ENCODE peak calls at places on chromosomes 13 and 19, in seven cellular contexts. One of them, this sample, is unnamed.
A peak's percentile ranks its signal among the peaks of the same experiment; 100 is the strongest.

GRCh38 chr13:86870388-86870966 is 800.7 kb upstream of the SLITRK5 start:
- DNase-seq in effector CD4-positive, alpha-beta T cell: no peak
- DNase-seq in activated T-cell treated with anti-CD3 and anti-CD28 coated beads for 24 hours: no peak
- DNase-seq in thoracic aorta: no peak
- DNase-seq in GOT3: no peak
- DNase-seq in stimulated activated CD8-positive, alpha-beta memory T cell treated with anti-CD3 and anti-CD28 coated beads, Interleukin-15, amount 100 ng/mL, for 4 hours: no peak
- DNase-seq in neuronal stem cell: no peak
- DNase-seq in this sample: no peak

GRCh38 chr19:771332-771785 is 20.4 kb downstream of the MISP start:
- DNase-seq in effector CD4-positive, alpha-beta T cell: no peak
- DNase-seq in activated T-cell treated with anti-CD3 and anti-CD28 coated beads for 24 hours: no peak
- DNase-seq in thoracic aorta: no peak
- DNase-seq in GOT3: no peak
- DNase-seq in stimulated activated CD8-positive, alpha-beta memory T cell treated with anti-CD3 and anti-CD28 coated beads, Interleukin-15, amount 100 ng/mL, for 4 hours: no peak
- DNase-seq in neuronal stem cell: no peak
- DNase-seq in this sample: no peak

GRCh38 chr19:19259741-19260140 is 13.4 kb downstream of the TM6SF2 start:
- DNase-seq in effector CD4-positive, alpha-beta T cell: no peak
- DNase-seq in activated T-cell treated with anti-CD3 and anti-CD28 coated beads for 24 hours: no peak
- DNase-seq in thoracic aorta: no peak
- DNase-seq in GOT3: no peak
- DNase-seq in stimulated activated CD8-positive, alpha-beta memory T cell treated with anti-CD3 and anti-CD28 coated beads, Interleukin-15, amount 100 ng/mL, for 4 hours: no peak
- DNase-seq in neuronal stem cell: no peak
- DNase-seq in this sample: no peak

GRCh38 chr13:33284016-33284415 is 1.5 kb downstream of the STARD13 start:
- DNase-seq in effector CD4-positive, alpha-beta T cell: no peak
- DNase-seq in activated T-cell treated with anti-CD3 and anti-CD28 coated beads for 24 hours: no peak
- DNase-seq in thoracic aorta: no peak
- DNase-seq in GOT3: no peak
- DNase-seq in stimulated activated CD8-positive, alpha-beta memory T cell treated with anti-CD3 and anti-CD28 coated beads, Interleukin-15, amount 100 ng/mL, for 4 hours: no peak
- DNase-seq in neuronal stem cell: no peak
- DNase-seq in this sample: no peak

GRCh38 chr13:42548731-42549554 is 25.0 kb upstream of the TNFSF11 start:
- DNase-seq in effector CD4-positive, alpha-beta T cell: no peak
- DNase-seq in activated T-cell treated with anti-CD3 and anti-CD28 coated beads for 24 hours: no peak
- DNase-seq in thoracic aorta: no peak
- DNase-seq in GOT3: no peak
- DNase-seq in stimulated activated CD8-positive, alpha-beta memory T cell treated with anti-CD3 and anti-CD28 coated beads, Interleukin-15, amount 100 ng/mL, for 4 hours: no peak
- DNase-seq in neuronal stem cell: no peak
- DNase-seq in this sample: peak; percentile 64

GRCh38 chr13:98203641-98204326 is 26.7 kb upstream of the RNF113B start:
- DNase-seq in effector CD4-positive, alpha-beta T cell: no peak
- DNase-seq in activated T-cell treated with anti-CD3 and anti-CD28 coated beads for 24 hours: no peak
- DNase-seq in thoracic aorta: no peak
- DNase-seq in GOT3: no peak
- DNase-seq in stimulated activated CD8-positive, alpha-beta memory T cell treated with anti-CD3 and anti-CD28 coated beads, Interleukin-15, amount 100 ng/mL, for 4 hours: no peak
- DNase-seq in neuronal stem cell: no peak
- DNase-seq in this sample: no peak

GRCh38 chr13:59391696-59392095 is 772.0 kb downstream of the DIAPH3 start:
- DNase-seq in effector CD4-positive, alpha-beta T cell: peak; percentile 33
- DNase-seq in activated T-cell treated with anti-CD3 and anti-CD28 coated beads for 24 hours: peak; percentile 35
- DNase-seq in thoracic aorta: no peak
- DNase-seq in GOT3: no peak
- DNase-seq in stimulated activated CD8-positive, alpha-beta memory T cell treated with anti-CD3 and anti-CD28 coated beads, Interleukin-15, amount 100 ng/mL, for 4 hours: no peak
- DNase-seq in neuronal stem cell: peak; percentile 40
- DNase-seq in this sample: peak; percentile 14

GRCh38 chr13:44541601-44542000 is 34.5 kb downstream of the TSC22D1 start:
- DNase-seq in effector CD4-positive, alpha-beta T cell: no peak
- DNase-seq in activated T-cell treated with anti-CD3 and anti-CD28 coated beads for 24 hours: no peak
- DNase-seq in thoracic aorta: no peak
- DNase-seq in GOT3: no peak
- DNase-seq in stimulated activated CD8-positive, alpha-beta memory T cell treated with anti-CD3 and anti-CD28 coated beads, Interleukin-15, amount 100 ng/mL, for 4 hours: no peak
- DNase-seq in neuronal stem cell: no peak
- DNase-seq in this sample: no peak

GRCh38 chr19:58562126-58563033 is 4.0 kb upstream of the UBE2M start:
- DNase-seq in effector CD4-positive, alpha-beta T cell: no peak
- DNase-seq in activated T-cell treated with anti-CD3 and anti-CD28 coated beads for 24 hours: no peak
- DNase-seq in thoracic aorta: no peak
- DNase-seq in GOT3: no peak
- DNase-seq in stimulated activated CD8-positive, alpha-beta memory T cell treated with anti-CD3 and anti-CD28 coated beads, Interleukin-15, amount 100 ng/mL, for 4 hours: no peak
- DNase-seq in neuronal stem cell: no peak
- DNase-seq in this sample: no peak

GRCh38 chr19:28905996-28906395 is 307.0 kb downstream of the UQCRFS1 start:
- DNase-seq in effector CD4-positive, alpha-beta T cell: no peak
- DNase-seq in activated T-cell treated with anti-CD3 and anti-CD28 coated beads for 24 hours: no peak
- DNase-seq in thoracic aorta: no peak
- DNase-seq in GOT3: no peak
- DNase-seq in stimulated activated CD8-positive, alpha-beta memory T cell treated with anti-CD3 and anti-CD28 coated beads, Interleukin-15, amount 100 ng/mL, for 4 hours: no peak
- DNase-seq in neuronal stem cell: no peak
- DNase-seq in this sample: no peak

GRCh38 chr13:73767747-73768315 is 366.4 kb downstream of the KLF12 start:
- DNase-seq in effector CD4-positive, alpha-beta T cell: peak; percentile 14
- DNase-seq in activated T-cell treated with anti-CD3 and anti-CD28 coated beads for 24 hours: no peak
- DNase-seq in thoracic aorta: no peak
- DNase-seq in GOT3: no peak
- DNase-seq in stimulated activated CD8-positive, alpha-beta memory T cell treated with anti-CD3 and anti-CD28 coated beads, Interleukin-15, amount 100 ng/mL, for 4 hours: no peak
- DNase-seq in neuronal stem cell: no peak
- DNase-seq in this sample: no peak

GRCh38 chr13:110405597-110406450 is 98.7 kb downstream of the COL4A2 start:
- DNase-seq in effector CD4-positive, alpha-beta T cell: no peak
- DNase-seq in activated T-cell treated with anti-CD3 and anti-CD28 coated beads for 24 hours: no peak
- DNase-seq in thoracic aorta: no peak
- DNase-seq in GOT3: no peak
- DNase-seq in stimulated activated CD8-positive, alpha-beta memory T cell treated with anti-CD3 and anti-CD28 coated beads, Interleukin-15, amount 100 ng/mL, for 4 hours: no peak
- DNase-seq in neuronal stem cell: no peak
- DNase-seq in this sample: no peak

GRCh38 chr19:55830656-55831055 is 1.1 kb downstream of the NLRP11 start:
- DNase-seq in effector CD4-positive, alpha-beta T cell: no peak
- DNase-seq in activated T-cell treated with anti-CD3 and anti-CD28 coated beads for 24 hours: no peak
- DNase-seq in thoracic aorta: no peak
- DNase-seq in GOT3: no peak
- DNase-seq in stimulated activated CD8-positive, alpha-beta memory T cell treated with anti-CD3 and anti-CD28 coated beads, Interleukin-15, amount 100 ng/mL, for 4 hours: no peak
- DNase-seq in neuronal stem cell: no peak
- DNase-seq in this sample: no peak

GRCh38 chr19:47155141-47155540 is 24.5 kb downstream of the SAE1 start:
- DNase-seq in effector CD4-positive, alpha-beta T cell: no peak
- DNase-seq in activated T-cell treated with anti-CD3 and anti-CD28 coated beads for 24 hours: no peak
- DNase-seq in thoracic aorta: no peak
- DNase-seq in GOT3: no peak
- DNase-seq in stimulated activated CD8-positive, alpha-beta memory T cell treated with anti-CD3 and anti-CD28 coated beads, Interleukin-15, amount 100 ng/mL, for 4 hours: no peak
- DNase-seq in neuronal stem cell: no peak
- DNase-seq in this sample: no peak

GRCh38 chr19:2575734-2576481 is 100.0 kb downstream of the GADD45B start:
- DNase-seq in effector CD4-positive, alpha-beta T cell: no peak
- DNase-seq in activated T-cell treated with anti-CD3 and anti-CD28 coated beads for 24 hours: no peak
- DNase-seq in thoracic aorta: peak; percentile 70
- DNase-seq in GOT3: peak; percentile 67
- DNase-seq in stimulated activated CD8-positive, alpha-beta memory T cell treated with anti-CD3 and anti-CD28 coated beads, Interleukin-15, amount 100 ng/mL, for 4 hours: no peak
- DNase-seq in neuronal stem cell: no peak
- DNase-seq in this sample: no peak

GRCh38 chr19:51439021-51439465 is 19.2 kb downstream of the SIGLEC8 start:
- DNase-seq in effector CD4-positive, alpha-beta T cell: no peak
- DNase-seq in activated T-cell treated with anti-CD3 and anti-CD28 coated beads for 24 hours: no peak
- DNase-seq in thoracic aorta: no peak
- DNase-seq in GOT3: no peak
- DNase-seq in stimulated activated CD8-positive, alpha-beta memory T cell treated with anti-CD3 and anti-CD28 coated beads, Interleukin-15, amount 100 ng/mL, for 4 hours: no peak
- DNase-seq in neuronal stem cell: no peak
- DNase-seq in this sample: no peak

GRCh38 chr13:59034198-59034597 is 1129.5 kb downstream of the DIAPH3 start:
- DNase-seq in effector CD4-positive, alpha-beta T cell: no peak
- DNase-seq in activated T-cell treated with anti-CD3 and anti-CD28 coated beads for 24 hours: no peak
- DNase-seq in thoracic aorta: no peak
- DNase-seq in GOT3: no peak
- DNase-seq in stimulated activated CD8-positive, alpha-beta memory T cell treated with anti-CD3 and anti-CD28 coated beads, Interleukin-15, amount 100 ng/mL, for 4 hours: no peak
- DNase-seq in neuronal stem cell: peak; percentile 6
- DNase-seq in this sample: no peak

GRCh38 chr13:108985166-108985565 is 355.8 kb downstream of the MYO16 start:
- DNase-seq in effector CD4-positive, alpha-beta T cell: no peak
- DNase-seq in activated T-cell treated with anti-CD3 and anti-CD28 coated beads for 24 hours: no peak
- DNase-seq in thoracic aorta: no peak
- DNase-seq in GOT3: no peak
- DNase-seq in stimulated activated CD8-positive, alpha-beta memory T cell treated with anti-CD3 and anti-CD28 coated beads, Interleukin-15, amount 100 ng/mL, for 4 hours: no peak
- DNase-seq in neuronal stem cell: no peak
- DNase-seq in this sample: no peak

GRCh38 chr13:56907766-56908165 is 233.0 kb upstream of the PRR20A start:
- DNase-seq in effector CD4-positive, alpha-beta T cell: no peak
- DNase-seq in activated T-cell treated with anti-CD3 and anti-CD28 coated beads for 24 hours: no peak
- DNase-seq in thoracic aorta: no peak
- DNase-seq in GOT3: no peak
- DNase-seq in stimulated activated CD8-positive, alpha-beta memory T cell treated with anti-CD3 and anti-CD28 coated beads, Interleukin-15, amount 100 ng/mL, for 4 hours: no peak
- DNase-seq in neuronal stem cell: no peak
- DNase-seq in this sample: no peak

GRCh38 chr19:41533691-41534090 is 42.3 kb upstream of the CEACAM21 start:
- DNase-seq in effector CD4-positive, alpha-beta T cell: no peak
- DNase-seq in activated T-cell treated with anti-CD3 and anti-CD28 coated beads for 24 hours: no peak
- DNase-seq in thoracic aorta: no peak
- DNase-seq in GOT3: no peak
- DNase-seq in stimulated activated CD8-positive, alpha-beta memory T cell treated with anti-CD3 and anti-CD28 coated beads, Interleukin-15, amount 100 ng/mL, for 4 hours: no peak
- DNase-seq in neuronal stem cell: no peak
- DNase-seq in this sample: no peak

GRCh38 chr13:52615817-52616216 is 26.4 kb upstream of the HNRNPA1L2 start:
- DNase-seq in effector CD4-positive, alpha-beta T cell: no peak
- DNase-seq in activated T-cell treated with anti-CD3 and anti-CD28 coated beads for 24 hours: no peak
- DNase-seq in thoracic aorta: no peak
- DNase-seq in GOT3: no peak
- DNase-seq in stimulated activated CD8-positive, alpha-beta memory T cell treated with anti-CD3 and anti-CD28 coated beads, Interleukin-15, amount 100 ng/mL, for 4 hours: no peak
- DNase-seq in neuronal stem cell: no peak
- DNase-seq in this sample: no peak

GRCh38 chr19:41945135-41945766 is 13.9 kb downstream of the RABAC1 start:
- DNase-seq in effector CD4-positive, alpha-beta T cell: peak; percentile 90
- DNase-seq in activated T-cell treated with anti-CD3 and anti-CD28 coated beads for 24 hours: peak; percentile 86
- DNase-seq in thoracic aorta: no peak
- DNase-seq in GOT3: no peak
- DNase-seq in stimulated activated CD8-positive, alpha-beta memory T cell treated with anti-CD3 and anti-CD28 coated beads, Interleukin-15, amount 100 ng/mL, for 4 hours: peak; percentile 79
- DNase-seq in neuronal stem cell: no peak
- DNase-seq in this sample: no peak

GRCh38 chr19:31553844-31554215 is 204.6 kb upstream of the TSHZ3 start:
- DNase-seq in effector CD4-positive, alpha-beta T cell: no peak
- DNase-seq in activated T-cell treated with anti-CD3 and anti-CD28 coated beads for 24 hours: no peak
- DNase-seq in thoracic aorta: no peak
- DNase-seq in GOT3: no peak
- DNase-seq in stimulated activated CD8-positive, alpha-beta memory T cell treated with anti-CD3 and anti-CD28 coated beads, Interleukin-15, amount 100 ng/mL, for 4 hours: no peak
- DNase-seq in neuronal stem cell: no peak
- DNase-seq in this sample: no peak

GRCh38 chr13:28476919-28477708 is 17.8 kb downstream of the FLT1 start:
- DNase-seq in effector CD4-positive, alpha-beta T cell: no peak
- DNase-seq in activated T-cell treated with anti-CD3 and anti-CD28 coated beads for 24 hours: no peak
- DNase-seq in thoracic aorta: no peak
- DNase-seq in GOT3: no peak
- DNase-seq in stimulated activated CD8-positive, alpha-beta memory T cell treated with anti-CD3 and anti-CD28 coated beads, Interleukin-15, amount 100 ng/mL, for 4 hours: no peak
- DNase-seq in neuronal stem cell: no peak
- DNase-seq in this sample: no peak

GRCh38 chr19:51467864-51468544 is 9.8 kb upstream of the SIGLEC8 start:
- DNase-seq in effector CD4-positive, alpha-beta T cell: no peak
- DNase-seq in activated T-cell treated with anti-CD3 and anti-CD28 coated beads for 24 hours: no peak
- DNase-seq in thoracic aorta: no peak
- DNase-seq in GOT3: no peak
- DNase-seq in stimulated activated CD8-positive, alpha-beta memory T cell treated with anti-CD3 and anti-CD28 coated beads, Interleukin-15, amount 100 ng/mL, for 4 hours: no peak
- DNase-seq in neuronal stem cell: no peak
- DNase-seq in this sample: no peak

GRCh38 chr13:66528139-66528538 is 702.0 kb downstream of the PCDH9 start:
- DNase-seq in effector CD4-positive, alpha-beta T cell: no peak
- DNase-seq in activated T-cell treated with anti-CD3 and anti-CD28 coated beads for 24 hours: no peak
- DNase-seq in thoracic aorta: no peak
- DNase-seq in GOT3: no peak
- DNase-seq in stimulated activated CD8-positive, alpha-beta memory T cell treated with anti-CD3 and anti-CD28 coated beads, Interleukin-15, amount 100 ng/mL, for 4 hours: no peak
- DNase-seq in neuronal stem cell: no peak
- DNase-seq in this sample: no peak

GRCh38 chr19:24086974-24087595 is at the start of gene ZNF254:
- DNase-seq in effector CD4-positive, alpha-beta T cell: peak; percentile 56
- DNase-seq in activated T-cell treated with anti-CD3 and anti-CD28 coated beads for 24 hours: peak; percentile 78
- DNase-seq in thoracic aorta: peak; percentile 86
- DNase-seq in GOT3: peak; percentile 13
- DNase-seq in stimulated activated CD8-positive, alpha-beta memory T cell treated with anti-CD3 and anti-CD28 coated beads, Interleukin-15, amount 100 ng/mL, for 4 hours: peak; percentile 45
- DNase-seq in neuronal stem cell: peak; percentile 94
- DNase-seq in this sample: peak; percentile 95

GRCh38 chr13:50742353-50742752 is 101.1 kb downstream of the DLEU7 start:
- DNase-seq in effector CD4-positive, alpha-beta T cell: no peak
- DNase-seq in activated T-cell treated with anti-CD3 and anti-CD28 coated beads for 24 hours: no peak
- DNase-seq in thoracic aorta: no peak
- DNase-seq in GOT3: no peak
- DNase-seq in stimulated activated CD8-positive, alpha-beta memory T cell treated with anti-CD3 and anti-CD28 coated beads, Interleukin-15, amount 100 ng/mL, for 4 hours: no peak
- DNase-seq in neuronal stem cell: no peak
- DNase-seq in this sample: no peak

GRCh38 chr13:21008026-21008425 is 53.4 kb downstream of the LATS2 start:
- DNase-seq in effector CD4-positive, alpha-beta T cell: no peak
- DNase-seq in activated T-cell treated with anti-CD3 and anti-CD28 coated beads for 24 hours: no peak
- DNase-seq in thoracic aorta: no peak
- DNase-seq in GOT3: no peak
- DNase-seq in stimulated activated CD8-positive, alpha-beta memory T cell treated with anti-CD3 and anti-CD28 coated beads, Interleukin-15, amount 100 ng/mL, for 4 hours: no peak
- DNase-seq in neuronal stem cell: no peak
- DNase-seq in this sample: no peak

GRCh38 chr13:80363890-80364503 is 23.1 kb upstream of the SPRY2 start:
- DNase-seq in effector CD4-positive, alpha-beta T cell: no peak
- DNase-seq in activated T-cell treated with anti-CD3 and anti-CD28 coated beads for 24 hours: no peak
- DNase-seq in thoracic aorta: no peak
- DNase-seq in GOT3: no peak
- DNase-seq in stimulated activated CD8-positive, alpha-beta memory T cell treated with anti-CD3 and anti-CD28 coated beads, Interleukin-15, amount 100 ng/mL, for 4 hours: no peak
- DNase-seq in neuronal stem cell: no peak
- DNase-seq in this sample: no peak

GRCh38 chr13:50203256-50204083 is 188.2 kb downstream of the KCNRG start:
- DNase-seq in effector CD4-positive, alpha-beta T cell: no peak
- DNase-seq in activated T-cell treated with anti-CD3 and anti-CD28 coated beads for 24 hours: no peak
- DNase-seq in thoracic aorta: no peak
- DNase-seq in GOT3: no peak
- DNase-seq in stimulated activated CD8-positive, alpha-beta memory T cell treated with anti-CD3 and anti-CD28 coated beads, Interleukin-15, amount 100 ng/mL, for 4 hours: no peak
- DNase-seq in neuronal stem cell: no peak
- DNase-seq in this sample: no peak

GRCh38 chr13:78478183-78478582 is 125.2 kb downstream of the POU4F1 start:
- DNase-seq in effector CD4-positive, alpha-beta T cell: no peak
- DNase-seq in activated T-cell treated with anti-CD3 and anti-CD28 coated beads for 24 hours: no peak
- DNase-seq in thoracic aorta: no peak
- DNase-seq in GOT3: no peak
- DNase-seq in stimulated activated CD8-positive, alpha-beta memory T cell treated with anti-CD3 and anti-CD28 coated beads, Interleukin-15, amount 100 ng/mL, for 4 hours: no peak
- DNase-seq in neuronal stem cell: no peak
- DNase-seq in this sample: no peak

GRCh38 chr19:43642531-43642930 is 2.9 kb upstream of the CADM4 start:
- DNase-seq in effector CD4-positive, alpha-beta T cell: no peak
- DNase-seq in activated T-cell treated with anti-CD3 and anti-CD28 coated beads for 24 hours: no peak
- DNase-seq in thoracic aorta: no peak
- DNase-seq in GOT3: no peak
- DNase-seq in stimulated activated CD8-positive, alpha-beta memory T cell treated with anti-CD3 and anti-CD28 coated beads, Interleukin-15, amount 100 ng/mL, for 4 hours: no peak
- DNase-seq in neuronal stem cell: no peak
- DNase-seq in this sample: no peak

GRCh38 chr19:5683177-5683886 is 2.5 kb downstream of the HSD11B1L start:
- DNase-seq in effector CD4-positive, alpha-beta T cell: no peak
- DNase-seq in activated T-cell treated with anti-CD3 and anti-CD28 coated beads for 24 hours: no peak
- DNase-seq in thoracic aorta: no peak
- DNase-seq in GOT3: no peak
- DNase-seq in stimulated activated CD8-positive, alpha-beta memory T cell treated with anti-CD3 and anti-CD28 coated beads, Interleukin-15, amount 100 ng/mL, for 4 hours: no peak
- DNase-seq in neuronal stem cell: no peak
- DNase-seq in this sample: no peak

GRCh38 chr13:31349156-31349555 is 149.4 kb downstream of the B3GLCT start:
- DNase-seq in effector CD4-positive, alpha-beta T cell: no peak
- DNase-seq in activated T-cell treated with anti-CD3 and anti-CD28 coated beads for 24 hours: no peak
- DNase-seq in thoracic aorta: no peak
- DNase-seq in GOT3: no peak
- DNase-seq in stimulated activated CD8-positive, alpha-beta memory T cell treated with anti-CD3 and anti-CD28 coated beads, Interleukin-15, amount 100 ng/mL, for 4 hours: no peak
- DNase-seq in neuronal stem cell: no peak
- DNase-seq in this sample: no peak

GRCh38 chr13:110070046-110070445 is 236.9 kb downstream of the COL4A1 start:
- DNase-seq in effector CD4-positive, alpha-beta T cell: no peak
- DNase-seq in activated T-cell treated with anti-CD3 and anti-CD28 coated beads for 24 hours: no peak
- DNase-seq in thoracic aorta: no peak
- DNase-seq in GOT3: no peak
- DNase-seq in stimulated activated CD8-positive, alpha-beta memory T cell treated with anti-CD3 and anti-CD28 coated beads, Interleukin-15, amount 100 ng/mL, for 4 hours: no peak
- DNase-seq in neuronal stem cell: no peak
- DNase-seq in this sample: no peak

GRCh38 chr13:32247887-32248286 is 67.3 kb downstream of the ZAR1L start:
- DNase-seq in effector CD4-positive, alpha-beta T cell: no peak
- DNase-seq in activated T-cell treated with anti-CD3 and anti-CD28 coated beads for 24 hours: no peak
- DNase-seq in thoracic aorta: no peak
- DNase-seq in GOT3: no peak
- DNase-seq in stimulated activated CD8-positive, alpha-beta memory T cell treated with anti-CD3 and anti-CD28 coated beads, Interleukin-15, amount 100 ng/mL, for 4 hours: no peak
- DNase-seq in neuronal stem cell: no peak
- DNase-seq in this sample: no peak

GRCh38 chr19:17842663-17843313 is 5.0 kb downstream of the JAK3 start:
- DNase-seq in effector CD4-positive, alpha-beta T cell: no peak
- DNase-seq in activated T-cell treated with anti-CD3 and anti-CD28 coated beads for 24 hours: no peak
- DNase-seq in thoracic aorta: no peak
- DNase-seq in GOT3: no peak
- DNase-seq in stimulated activated CD8-positive, alpha-beta memory T cell treated with anti-CD3 and anti-CD28 coated beads, Interleukin-15, amount 100 ng/mL, for 4 hours: no peak
- DNase-seq in neuronal stem cell: no peak
- DNase-seq in this sample: no peak

This sample was measured in LNCaP clone FGC.